ENCODE peak calls at places on chromosome 12, in eight cellular contexts. P is A549; S is K562; R is fibroblast of lung; Z is skeletal muscle cell; X is effector memory CD4-positive, alpha-beta T cell; Y is endothelial cell of umbilical vein; D is transverse colon. B is an unnamed sample.

GRCh38 chr12:12925383-12925782 is 26.6 kb downstream of the GPRC5D start:
- DNase-seq in P (no peak), S (no peak), R (no peak), Z (no peak), X (no peak), Y (no peak), D (no peak), B (no peak)

GRCh38 chr12:53674977-53675700 is 744 bp downstream of the ATP5MC2 start:
- DNase-seq in P (no peak), S (peak; percentile 25), R (no peak), Z (no peak), X (no peak), Y (peak; percentile 21), D (no peak), B (no peak)

GRCh38 chr12:53200107-53200457 is 7.0 kb downstream of the ITGB7 start:
- DNase-seq in P (no peak), S (no peak), R (no peak), Z (no peak), X (no peak), Y (no peak), D (no peak), B (no peak)

GRCh38 chr12:3454780-3455179 is 36.2 kb upstream of the PRMT8 start:
- DNase-seq in P (no peak), S (no peak), R (no peak), Z (no peak), X (no peak), Y (no peak), D (no peak), B (no peak)

GRCh38 chr12:9381619-9382018 is 173.4 kb upstream of the PZP start:
- DNase-seq in P (no peak), S (no peak), R (no peak), Z (no peak), X (no peak), Y (no peak), D (no peak), B (no peak)

GRCh38 chr12:85279449-85280137 is 427 bp upstream of the ALX1 start:
- DNase-seq in P (no peak), S (no peak), R (peak; percentile 1), Z (no peak), X (no peak), Y (peak; percentile 57), D (no peak), B (peak; percentile 64)

GRCh38 chr12:126362964-126363363 is 1297.7 kb downstream of the AACS start:
- DNase-seq in P (no peak), S (no peak), R (no peak), Z (no peak), X (no peak), Y (no peak), D (no peak), B (no peak)

GRCh38 chr12:108784270-108784669 is 53.0 kb upstream of the CORO1C start:
- DNase-seq in P (no peak), S (no peak), R (no peak), Z (no peak), X (no peak), Y (no peak), D (no peak), B (no peak)

GRCh38 chr12:111597731-111598636 is 1.1 kb downstream of the ATXN2 start:
- DNase-seq in P (peak; percentile 50), S (peak; percentile 75), R (peak; percentile 27), Z (no peak), X (peak; percentile 5), Y (peak; percentile 31), D (peak; percentile 58), B (peak; percentile 73)

GRCh38 chr12:98352218-98352811 is 163.1 kb upstream of the TMPO start:
- DNase-seq in P (peak; percentile 75), S (no peak), R (peak; percentile 99), Z (peak; percentile 57), X (no peak), Y (peak; percentile 84), D (no peak), B (no peak)

GRCh38 chr12:107782067-107782466 is 7.6 kb downstream of the ASCL4 start:
- DNase-seq in P (no peak), S (no peak), R (no peak), Z (no peak), X (no peak), Y (no peak), D (no peak), B (no peak)

GRCh38 chr12:5248230-5248629 is 183.7 kb upstream of the NTF3 start:
- DNase-seq in P (no peak), S (no peak), R (no peak), Z (no peak), X (no peak), Y (no peak), D (no peak), B (no peak)

GRCh38 chr12:122216445-122216844 is 9.4 kb downstream of the DIABLO start:
- DNase-seq in P (no peak), S (no peak), R (no peak), Z (no peak), X (no peak), Y (no peak), D (no peak), B (no peak)

GRCh38 chr12:5556033-5556614 is 124.2 kb downstream of the NTF3 start:
- DNase-seq in P (peak; percentile 17), S (peak; percentile 50), R (no peak), Z (no peak), X (no peak), Y (no peak), D (no peak), B (no peak)

DNA sequence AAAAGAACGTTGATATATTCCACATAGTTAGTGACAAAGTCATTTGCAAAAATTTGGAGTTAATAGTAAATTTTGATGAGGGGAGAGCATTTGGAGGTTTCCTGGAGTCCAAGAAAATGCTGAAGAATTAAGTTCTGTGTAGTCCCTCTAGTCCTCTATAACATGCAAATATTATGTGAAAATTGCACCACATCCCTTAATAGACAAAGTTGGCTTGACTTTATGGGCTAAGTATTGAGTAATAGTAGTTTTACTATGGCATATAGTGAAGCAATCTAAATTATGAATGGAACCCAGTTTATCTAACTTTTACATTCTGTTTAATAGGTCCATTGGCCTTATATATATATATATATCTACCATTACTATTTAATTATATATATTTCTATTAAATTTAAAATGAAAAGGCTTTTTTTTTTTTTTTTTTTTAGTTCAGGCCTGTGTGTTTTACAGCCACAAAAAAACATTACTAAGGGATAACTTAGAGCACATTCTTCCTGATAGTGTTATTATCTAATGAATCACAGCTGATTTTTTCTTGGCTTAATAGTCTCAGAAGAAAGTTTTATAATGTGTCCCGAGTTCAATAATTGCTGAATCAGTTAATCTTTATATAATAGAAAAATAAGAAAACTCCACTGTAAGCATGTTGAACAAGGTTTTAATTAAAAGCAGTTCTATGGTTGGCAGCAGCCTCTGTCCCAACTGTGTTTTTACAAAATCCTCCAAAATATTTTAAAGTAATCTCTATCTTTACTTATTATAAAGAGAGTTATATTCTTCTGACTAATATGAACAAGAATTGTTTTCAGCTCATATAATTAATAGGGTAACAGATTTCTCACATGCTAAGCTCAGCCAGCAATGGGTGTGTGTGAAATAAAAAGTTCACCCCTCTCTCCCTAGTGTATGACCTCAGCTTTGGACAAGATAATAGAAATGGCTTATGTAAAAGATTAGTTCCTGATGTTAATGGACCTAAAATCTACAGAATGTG is 66.7 kb upstream of the DCN start:
- DNase-seq in P (no peak), S (no peak), R (no peak), Z (no peak), X (no peak), Y (no peak), D (no peak), B (no peak)
- H3K4me3 ChIP-seq in P (no peak overlapping the region), S (no peak overlapping the region), R (no peak overlapping the region), Z (no peak overlapping the region), X (no peak overlapping the region), Y (no peak overlapping the region), D (no peak overlapping the region), B (no peak overlapping the region)

GRCh38 chr12:91383106-91383505 is 200.5 kb upstream of the DCN start:
- DNase-seq in P (no peak), S (no peak), R (no peak), Z (peak; percentile 48), X (no peak), Y (no peak), D (no peak), B (no peak)

GRCh38 chr12:91382081-91382543 is 199.5 kb upstream of the DCN start:
- DNase-seq in P (peak; percentile 7), S (peak; percentile 42), R (peak; percentile 70), Z (peak; percentile 39), X (peak; percentile 73), Y (peak; percentile 91), D (peak; percentile 86), B (peak; percentile 86)

GRCh38 chr12:91380651-91381050 is 198.0 kb upstream of the DCN start:
- DNase-seq in P (no peak), S (no peak), R (no peak), Z (no peak), X (no peak), Y (peak; percentile 46), D (no peak), B (no peak)

GRCh38 chr12:91379051-91379775 is 196.6 kb upstream of the DCN start:
- DNase-seq in P (no peak), S (no peak), R (no peak), Z (no peak), X (no peak), Y (no peak), D (no peak), B (no peak)

DNA sequence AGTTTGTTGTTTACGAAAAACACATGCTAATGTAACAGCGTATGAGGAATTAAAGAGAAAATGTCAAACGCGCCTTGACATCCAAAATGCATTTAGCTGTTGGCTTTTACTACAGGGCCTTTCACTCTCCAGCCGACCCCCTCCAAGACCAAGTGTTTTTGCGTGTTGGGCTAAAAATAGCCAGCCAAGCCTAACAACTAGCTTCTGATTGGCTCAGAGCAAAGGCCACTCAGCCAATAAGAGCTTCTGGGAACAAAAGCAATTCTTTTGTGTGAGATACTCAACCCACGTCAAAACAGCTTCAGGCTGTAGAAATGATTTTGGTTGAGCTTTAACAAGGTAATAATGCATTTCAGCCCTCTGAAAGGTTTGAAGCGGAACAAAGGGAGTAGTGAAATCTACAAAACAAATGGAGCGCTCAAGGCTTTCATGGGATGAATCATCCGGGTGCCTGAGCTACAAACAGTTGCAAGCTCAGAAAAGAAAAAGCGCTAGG is 198.7 kb upstream of the DCN start:
- DNase-seq in P (no peak), S (no peak), R (peak; percentile 90), Z (peak; percentile 79), X (no peak), Y (peak; percentile 95), D (no peak), B (peak; percentile 57)
- H3K4me3 ChIP-seq in P (no peak overlapping the region), S (no peak overlapping the region), R (peak overlapping the region; percentile 44), Z (peak overlapping the region; percentile 57), X (no peak overlapping the region), Y (peak overlapping the region; percentile 34), D (peak overlapping the region; percentile 25), B (peak overlapping the region; percentile 72)

GRCh38 chr12:96985515-96986362 is 78.7 kb downstream of the NEDD1 start:
- DNase-seq in P (peak; percentile 19), S (peak; percentile 48), R (no peak), Z (no peak), X (peak; percentile 7), Y (peak; percentile 23), D (peak; percentile 10), B (no peak)
- H3K4me3 ChIP-seq in P (peak overlapping the region; percentile 28), S (peak overlapping the region; percentile 15), R (peak overlapping the region; percentile 28), Z (peak overlapping the region; percentile 37), X (peak overlapping the region; percentile 58), Y (peak overlapping the region; percentile 39), D (peak overlapping the region; percentile 23), B (peak overlapping the region; percentile 27)

DNA sequence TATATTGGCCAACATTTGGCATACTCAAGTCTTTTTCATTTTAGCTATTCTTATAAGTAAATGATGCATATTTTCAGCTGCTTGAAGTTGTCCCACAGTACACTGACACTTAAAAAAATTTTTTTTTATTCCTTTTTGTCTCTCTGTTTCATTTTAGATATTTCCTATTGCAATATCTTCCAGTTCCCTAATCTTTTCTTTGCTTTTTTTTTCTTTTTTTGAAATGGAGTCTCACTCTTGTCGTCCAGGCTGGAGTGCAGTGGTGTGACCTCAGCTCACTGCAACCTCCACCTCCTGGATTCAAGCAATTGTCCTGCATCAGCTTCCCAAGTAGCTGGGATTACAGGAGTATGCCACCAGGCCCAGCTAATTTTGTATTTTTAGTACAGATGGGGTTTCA is 217.4 kb upstream of the KRR1 start:
- DNase-seq in P (no peak), S (no peak), R (no peak), Z (no peak), X (no peak), Y (no peak), D (no peak), B (no peak)
- H3K4me3 ChIP-seq in P (no peak overlapping the region), S (no peak overlapping the region), R (no peak overlapping the region), Z (no peak overlapping the region), X (no peak overlapping the region), Y (no peak overlapping the region), D (no peak overlapping the region), B (no peak overlapping the region)